ENCODE peak calls at places on chromosomes 2 and 18, in five cellular contexts. N is stimulated activated CD4-positive, alpha-beta T cell treated with anti-CD3 and anti-CD28 coated beads, TNF-alpha, amount 100 ng/mL, for 48 hours; F is EL; M is T follicular helper cell; Z is esophagus squamous epithelium. O is an unnamed sample.

GRCh38 chr18:79606621-79607331 is 72.8 kb upstream of the CTDP1 start:
- DNase-seq in M (no peak), Z (no peak), F (no peak), N (no peak), O (no peak)

GRCh38 chr2:64492272-64492671 is 31.9 kb upstream of the AFTPH start:
- DNase-seq in F (no peak), N (no peak), M (no peak), Z (no peak), O (no peak)

GRCh38 chr2:11456251-11456650 is 9.7 kb downstream of the E2F6 start:
- DNase-seq in M (no peak), F (no peak), N (no peak), Z (no peak), O (no peak)

GRCh38 chr2:2851316-2851715 is 520.2 kb upstream of the MYT1L start:
- DNase-seq in N (no peak), M (no peak), F (no peak), Z (no peak), O (no peak)

GRCh38 chr2:71670430-71670795 is 217.1 kb downstream of the DYSF start:
- DNase-seq in N (no peak), Z (no peak), M (no peak), F (no peak), O (no peak)

GRCh38 chr2:105104208-105104731 is 66.4 kb downstream of the MRPS9 start:
- DNase-seq in M (no peak), Z (no peak), N (no peak), F (peak), O (peak)

GRCh38 chr2:69628325-69629038 is 15.1 kb downstream of the AAK1 start:
- DNase-seq in Z (no peak), N (no peak), F (no peak), M (no peak), O (no peak)

GRCh38 chr18:4704766-4705165 is 249.7 kb upstream of the DLGAP1 start:
- DNase-seq in N (no peak), M (no peak), F (no peak), Z (no peak), O (no peak)

GRCh38 chr2:10079192-10079930 is 850 bp downstream of the CYS1 start:
- DNase-seq in F (peak), N (no peak), Z (no peak), M (no peak), O (peak)

GRCh38 chr2:15334650-15335326 is 226.3 kb downstream of the NBAS start:
- DNase-seq in N (no peak), Z (no peak), M (no peak), F (peak), O (peak)

GRCh38 chr2:237627463-237628321 is at the start of gene LRRFIP1:
- DNase-seq in N (no peak), Z (no peak), M (no peak), F (peak), O (peak)

GRCh38 chr2:5365871-5366461 is 326.2 kb upstream of the SOX11 start:
- DNase-seq in F (no peak), N (peak), M (no peak), Z (no peak), O (peak)

GRCh38 chr2:8408560-8409460 is 273.0 kb upstream of the ID2 start:
- DNase-seq in M (no peak), F (no peak), N (peak), Z (no peak), O (no peak)

GRCh38 chr18:23138470-23138869 is 3.2 kb downstream of the CABLES1 start:
- DNase-seq in M (no peak), N (no peak), F (no peak), Z (no peak), O (no peak)

GRCh38 chr18:31610841-31611240 is 19.2 kb downstream of the TTR start:
- DNase-seq in N (no peak), Z (no peak), F (no peak), M (no peak), O (no peak)

GRCh38 chr18:70235478-70235877 is 30.0 kb upstream of the RTTN start:
- DNase-seq in Z (no peak), M (no peak), F (no peak), N (no peak), O (no peak)

GRCh38 chr2:71992036-71992435 is 155.6 kb downstream of the CYP26B1 start:
- DNase-seq in N (no peak), F (no peak), Z (no peak), M (no peak), O (no peak)

GRCh38 chr18:8705280-8705940 is at the start of gene MTCL1:
- DNase-seq in N (no peak), M (no peak), F (peak), Z (no peak), O (peak)

GRCh38 chr2:13581471-13581870 is 864.7 kb downstream of the TRIB2 start:
- DNase-seq in M (no peak), N (no peak), Z (no peak), F (no peak), O (peak)

GRCh38 chr2:173657996-173658717 is 303.5 kb downstream of the CDCA7 start:
- DNase-seq in M (no peak), Z (no peak), N (no peak), F (peak), O (peak)

GRCh38 chr2:45922577-45922988 is 271.1 kb downstream of the PRKCE start:
- DNase-seq in N (no peak), Z (no peak), M (no peak), F (no peak), O (no peak)

GRCh38 chr2:36502081-36502480 is 95.9 kb downstream of the FEZ2 start:
- DNase-seq in M (no peak), F (no peak), Z (no peak), N (no peak), O (no peak)

GRCh38 chr2:120722603-120723421 is 12.9 kb upstream of the GLI2 start:
- DNase-seq in F (peak), Z (no peak), M (no peak), N (no peak), O (peak)

GRCh38 chr18:53984021-53984420 is 240.4 kb downstream of the MBD2 start:
- DNase-seq in Z (no peak), M (no peak), N (no peak), F (peak), O (peak)

GRCh38 chr18:33495278-33495677 is 54.8 kb upstream of the CCDC178 start:
- DNase-seq in N (no peak), M (no peak), Z (no peak), F (no peak), O (no peak)

GRCh38 chr2:3185256-3185655 is 192.4 kb downstream of the EIPR1 start:
- DNase-seq in Z (no peak), N (no peak), M (no peak), F (no peak), O (no peak)

GRCh38 chr2:198054299-198054698 is 249.9 kb downstream of the PLCL1 start:
- DNase-seq in Z (no peak), M (peak), F (peak), N (peak), O (peak)

GRCh38 chr18:76401496-76401895 is 93.5 kb downstream of the ZNF516 start:
- DNase-seq in M (no peak), Z (peak), F (no peak), N (no peak), O (no peak)